ENCODE peak calls at places on chromosomes 2 and 18, in ten cellular contexts. G is sigmoid colon, Z is left lung, F is colonic mucosa, J is kidney epithelial cell, P is IMR-90, X is GM23338, L is bronchial epithelial cell, V is heart right ventricle, B is fibroblast of lung. H is an unnamed sample.

GRCh38 chr2:24538720-24539119 is 47.7 kb downstream of the NCOA1 start:
- DNase-seq in G (no peak), Z (no peak), F (no peak), J (no peak), P (no peak), X (no peak), L (no peak), V (no peak), B (no peak), H (no peak)

GRCh38 chr2:11923935-11924334 is 177.5 kb downstream of the LPIN1 start:
- DNase-seq in G (no peak), Z (no peak), F (no peak), J (no peak), P (no peak), X (no peak), L (no peak), V (no peak), B (no peak), H (no peak)

GRCh38 chr2:235963853-235964577 is 204.2 kb downstream of the GBX2 start:
- DNase-seq in G (peak), Z (no peak), F (no peak), J (no peak), P (no peak), X (no peak), L (no peak), V (no peak), B (no peak), H (no peak)

GRCh38 chr2:150141241-150142001 is 346.0 kb downstream of the RND3 start:
- DNase-seq in G (no peak), Z (no peak), F (no peak), J (no peak), P (peak), X (no peak), L (peak), V (no peak), B (peak), H (no peak)

GRCh38 chr18:24063121-24063731 is 48.7 kb downstream of the TTC39C start:
- DNase-seq in G (no peak), Z (no peak), F (no peak), J (no peak), P (peak), X (no peak), L (peak), V (no peak), B (peak), H (peak)

GRCh38 chr2:217890445-217890844 is 112.3 kb downstream of the TNS1 start:
- DNase-seq in G (peak), Z (no peak), F (no peak), J (no peak), P (peak), X (no peak), L (peak), V (no peak), B (peak), H (peak)

GRCh38 chr2:145598434-145598833 is 1078.5 kb upstream of the ZEB2 start:
- DNase-seq in G (no peak), Z (no peak), F (no peak), J (no peak), P (peak), X (no peak), L (peak), V (no peak), B (peak), H (no peak)

GRCh38 chr18:23658296-23658695 is 4.4 kb downstream of the ANKRD29 start:
- DNase-seq in G (no peak), Z (no peak), F (no peak), J (no peak), P (no peak), X (no peak), L (peak), V (no peak), B (peak), H (no peak)

GRCh38 chr2:159903404-159904126 is 105.6 kb upstream of the CD302 start:
- DNase-seq in G (no peak), Z (peak), F (peak), J (no peak), P (no peak), X (no peak), L (peak), V (peak), B (no peak), H (no peak)

GRCh38 chr2:99922664-99923063 is 219.7 kb downstream of the AFF3 start:
- DNase-seq in G (no peak), Z (no peak), F (no peak), J (no peak), P (no peak), X (no peak), L (no peak), V (no peak), B (no peak), H (no peak)

GRCh38 chr2:96315400-96316071 is 9.6 kb upstream of the ITPRIPL1 start:
- DNase-seq in G (no peak), Z (no peak), F (no peak), J (no peak), P (peak), X (no peak), L (peak), V (no peak), B (peak), H (no peak)

GRCh38 chr2:218006741-218007140 is 3.9 kb upstream of the TNS1 start:
- DNase-seq in G (no peak), Z (no peak), F (no peak), J (no peak), P (peak), X (no peak), L (no peak), V (no peak), B (peak), H (no peak)

GRCh38 chr2:28958689-28959088 is 22.4 kb upstream of the TOGARAM2 start:
- DNase-seq in G (peak), Z (no peak), F (peak), J (no peak), P (peak), X (peak), L (peak), V (peak), B (peak), H (peak)

GRCh38 chr2:191247381-191248057 is 2.3 kb downstream of the MYO1B start:
- DNase-seq in G (no peak), Z (no peak), F (peak), J (peak), P (peak), X (peak), L (peak), V (peak), B (peak), H (peak)

GRCh38 chr2:2648094-2648493 is 317.0 kb upstream of the MYT1L start:
- DNase-seq in G (peak), Z (no peak), F (no peak), J (no peak), P (no peak), X (no peak), L (no peak), V (no peak), B (no peak), H (no peak)

GRCh38 chr2:164891460-164891859 is 49.8 kb upstream of the COBLL1 start:
- DNase-seq in G (no peak), Z (no peak), F (no peak), J (no peak), P (no peak), X (no peak), L (no peak), V (peak), B (no peak), H (no peak)
- H3K4me3 ChIP-seq in G (no peak), Z (no peak), F (no peak), J (no peak), P (no peak), X (no peak), L (no peak), V (no peak), B (no peak), H (no peak)

DNA sequence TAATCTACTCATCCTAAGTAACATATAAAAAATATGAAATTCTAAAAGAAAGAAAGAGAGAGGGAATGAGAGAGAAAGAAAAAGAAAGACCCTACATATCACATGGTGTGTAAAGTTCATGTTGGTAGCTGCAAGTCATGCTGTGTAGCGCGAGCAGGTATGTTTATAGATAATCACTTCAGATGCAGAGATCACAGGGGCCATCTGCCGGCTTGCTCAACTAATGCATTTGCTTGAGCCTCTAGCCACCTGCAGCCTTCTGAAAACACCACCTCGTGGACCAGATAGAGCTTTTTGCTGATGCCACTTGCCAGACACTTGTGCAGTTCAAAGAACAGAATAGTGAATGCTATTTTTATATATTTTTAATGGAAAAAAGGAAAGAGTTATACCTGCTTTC is 37.6 kb downstream of the CDH7 start:
- DNase-seq in G (no peak), Z (no peak), F (peak), J (no peak), P (no peak), X (no peak), L (no peak), V (no peak), B (no peak), H (no peak)
- TF ChIP-seq CTCF in G (no peak), Z (no peak), F (no peak), J (peak), P (no peak), X (no peak), L (no peak), V (no peak), B (no peak), H (no peak)

GRCh38 chr2:232927041-232927792 is 57.2 kb downstream of the SNORC start:
- DNase-seq in G (no peak), Z (peak), F (peak), J (no peak), P (no peak), X (peak), L (no peak), V (no peak), B (peak), H (no peak)
- H3K4me3 ChIP-seq in G (peak), Z (no peak), F (peak), J (peak), P (no peak), X (peak), L (peak), V (peak), B (peak), H (no peak)

DNA sequence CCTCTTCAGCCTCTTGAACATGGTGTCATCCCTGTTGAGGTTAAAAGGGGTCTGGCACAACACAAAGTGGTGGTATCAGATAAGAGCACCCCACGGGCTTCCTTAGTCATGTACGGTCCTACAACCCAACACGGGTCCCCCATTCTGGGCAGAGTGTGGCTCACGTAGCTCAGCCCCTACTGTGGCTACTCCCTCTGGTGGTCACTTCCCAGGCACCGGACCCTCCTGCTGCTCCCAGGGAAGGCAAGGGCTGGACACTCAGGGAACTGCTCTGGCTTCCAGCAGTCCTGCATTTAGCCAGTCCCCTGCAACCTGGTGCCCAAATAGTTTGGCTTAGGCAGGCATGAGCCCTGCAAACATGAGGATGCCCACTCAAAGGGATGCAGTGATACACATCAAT is 58.6 kb downstream of the GALNT14 start:
- DNase-seq in G (no peak), Z (no peak), F (no peak), J (no peak), P (no peak), X (peak), L (no peak), V (no peak), B (no peak), H (no peak)
- TF ChIP-seq CTCF in G (no peak), Z (no peak), F (no peak), J (peak), P (no peak), X (peak), L (peak), V (no peak), B (no peak), H (peak)

GRCh38 chr2:162731917-162732804 is 106.4 kb downstream of the KCNH7 start:
- DNase-seq in G (no peak), Z (no peak), F (no peak), J (no peak), P (no peak), X (no peak), L (no peak), V (no peak), B (no peak), H (no peak)

GRCh38 chr2:162734866-162735265 is 103.7 kb downstream of the KCNH7 start:
- DNase-seq in G (no peak), Z (no peak), F (no peak), J (no peak), P (no peak), X (no peak), L (peak), V (no peak), B (peak), H (no peak)

GRCh38 chr2:162729469-162729868 is 109.1 kb downstream of the KCNH7 start:
- DNase-seq in G (no peak), Z (no peak), F (no peak), J (no peak), P (no peak), X (no peak), L (no peak), V (no peak), B (no peak), H (no peak)

GRCh38 chr2:162734287-162734686 is 104.3 kb downstream of the KCNH7 start:
- DNase-seq in G (no peak), Z (no peak), F (no peak), J (no peak), P (no peak), X (no peak), L (no peak), V (no peak), B (no peak), H (no peak)

DNA sequence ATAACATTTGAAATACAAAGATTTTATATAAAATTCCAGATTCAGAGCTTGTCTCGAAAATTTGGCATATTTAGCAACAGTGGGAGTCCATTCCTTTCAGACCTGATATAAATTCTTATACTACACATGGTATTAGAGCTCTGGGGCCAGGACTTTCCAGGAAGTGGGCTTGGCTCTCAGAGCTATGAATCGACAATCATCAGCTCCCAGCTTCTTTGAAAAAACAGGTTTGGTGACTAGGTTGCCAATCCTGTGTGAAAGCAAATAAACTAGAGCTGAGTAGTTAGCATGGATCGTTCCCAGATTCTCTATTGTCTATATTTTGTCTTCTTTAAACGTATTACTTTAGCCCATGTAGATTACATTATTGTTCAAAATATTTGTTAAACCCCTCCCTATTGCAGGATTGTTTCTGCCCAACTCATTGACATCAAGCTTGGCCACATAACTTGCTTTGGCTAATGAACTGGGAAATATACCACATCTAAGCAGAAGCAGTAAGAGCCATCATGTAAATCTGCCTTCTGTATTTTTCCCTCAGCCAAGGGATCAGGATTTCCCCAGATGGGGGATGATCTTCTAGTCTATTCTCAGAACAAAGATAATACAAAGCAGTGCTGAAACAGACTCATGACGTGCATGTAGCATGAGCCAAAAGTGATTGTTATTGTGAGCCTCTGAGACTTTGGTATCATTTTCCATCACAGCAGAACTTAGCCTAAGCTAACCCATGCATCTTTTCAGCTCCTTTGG is 105.4 kb downstream of the KCNH7 start:
- DNase-seq in G (no peak), Z (no peak), F (peak), J (no peak), P (no peak), X (peak), L (peak), V (no peak), B (peak), H (no peak)
- H3K4me3 ChIP-seq in G (no peak), Z (no peak), F (no peak), J (no peak), P (no peak), X (no peak), L (no peak), V (no peak), B (no peak), H (no peak)

GRCh38 chr2:238160206-238161129 is 1.7 kb downstream of the ERFE start:
- DNase-seq in G (no peak), Z (no peak), F (no peak), J (no peak), P (peak), X (peak), L (no peak), V (peak), B (no peak), H (no peak)
- TF ChIP-seq CTCF in G (no peak), Z (no peak), F (no peak), J (peak), P (peak), X (peak), L (peak), V (no peak), B (peak), H (peak)